ENCODE peak calls at places on chromosome 15, in five cellular contexts. A is CD8-positive, alpha-beta T cell; X is adrenal gland; R is sigmoid colon; H is transverse colon. V is an unnamed sample.

GRCh38 chr15:74835312-74835823 is 7.6 kb downstream of the ULK3 start:
- DNase-seq in A (peak), X (peak), R (no peak), H (peak), V (peak)

GRCh38 chr15:80526556-80527340 is 122.6 kb downstream of the ARNT2 start:
- DNase-seq in A (no peak), X (no peak), R (no peak), H (no peak), V (no peak)

GRCh38 chr15:80182611-80183210 is 29.9 kb downstream of the FAH start:
- DNase-seq in A (no peak), X (no peak), R (no peak), H (no peak), V (no peak)

GRCh38 chr15:85785887-85786777 is 8.6 kb downstream of the KLHL25 start:
- DNase-seq in A (no peak), X (peak), R (no peak), H (peak), V (peak)

GRCh38 chr15:32993285-32993684 is 201.2 kb downstream of the FMN1 start:
- DNase-seq in A (no peak), X (no peak), R (no peak), H (no peak), V (no peak)

GRCh38 chr15:38521316-38521715 is 43.3 kb downstream of the RASGRP1 start:
- DNase-seq in A (no peak), X (no peak), R (no peak), H (no peak), V (no peak)

GRCh38 chr15:67307156-67307555 is 52.6 kb downstream of the IQCH start:
- DNase-seq in A (no peak), X (no peak), R (no peak), H (no peak), V (no peak)

GRCh38 chr15:64379216-64379960 is 1.9 kb downstream of the PCLAF start:
- DNase-seq in A (no peak), X (no peak), R (peak), H (no peak), V (peak)

GRCh38 chr15:63156708-63157065 is 590 bp downstream of the RPS27L start:
- DNase-seq in A (no peak), X (peak), R (peak), H (peak), V (peak)

GRCh38 chr15:34241376-34242350 is 16.8 kb downstream of the EMC4 start:
- DNase-seq in A (no peak), X (no peak), R (no peak), H (peak), V (peak)

GRCh38 chr15:33293619-33294309 is 17.0 kb upstream of the RYR3 start:
- DNase-seq in A (no peak), X (no peak), R (no peak), H (no peak), V (no peak)

GRCh38 chr15:70180186-70180875 is 82.6 kb upstream of the TLE3 start:
- DNase-seq in A (no peak), X (no peak), R (peak), H (no peak), V (no peak)

GRCh38 chr15:31260646-31261265 is 65.9 kb upstream of the KLF13 start:
- DNase-seq in A (no peak), X (no peak), R (peak), H (no peak), V (no peak)

GRCh38 chr15:42693496-42693895 is 43.4 kb downstream of the CDAN1 start:
- DNase-seq in A (no peak), X (no peak), R (no peak), H (no peak), V (no peak)

GRCh38 chr15:98560338-98560737 is 88.0 kb upstream of the IGF1R start:
- DNase-seq in A (no peak), X (no peak), R (no peak), H (no peak), V (no peak)

GRCh38 chr15:98382139-98382538 is 266.2 kb upstream of the IGF1R start:
- DNase-seq in A (no peak), X (no peak), R (no peak), H (no peak), V (no peak)

GRCh38 chr15:96171842-96172241 is 158.7 kb upstream of the NR2F2 start:
- DNase-seq in A (no peak), X (no peak), R (no peak), H (no peak), V (no peak)

GRCh38 chr15:67067930-67068542 is 2.6 kb downstream of the SMAD3 start:
- DNase-seq in A (no peak), X (no peak), R (no peak), H (no peak), V (no peak)

GRCh38 chr15:92900712-92901052 is 558 bp downstream of the CHD2 start:
- DNase-seq in A (no peak), X (no peak), R (no peak), H (no peak), V (no peak)

GRCh38 chr15:74134387-74135027 is 4.1 kb downstream of the ISLR2 start:
- DNase-seq in A (no peak), X (peak), R (peak), H (peak), V (no peak)

GRCh38 chr15:65963911-65964482 is 94.7 kb downstream of the RAB11A start:
- DNase-seq in A (no peak), X (no peak), R (no peak), H (no peak), V (no peak)

GRCh38 chr15:65952425-65953053 is 83.2 kb downstream of the RAB11A start:
- DNase-seq in A (no peak), X (peak), R (no peak), H (no peak), V (no peak)

GRCh38 chr15:35427091-35427490 is 118.9 kb downstream of the DPH6 start:
- DNase-seq in A (no peak), X (no peak), R (no peak), H (no peak), V (no peak)

GRCh38 chr15:90638963-90639362 is 78.2 kb upstream of the BLM start:
- DNase-seq in A (no peak), X (no peak), R (no peak), H (no peak), V (no peak)
- TF ChIP-seq CTCF in A (no peak), X (no peak), R (no peak), H (no peak), V (peak)

DNA sequence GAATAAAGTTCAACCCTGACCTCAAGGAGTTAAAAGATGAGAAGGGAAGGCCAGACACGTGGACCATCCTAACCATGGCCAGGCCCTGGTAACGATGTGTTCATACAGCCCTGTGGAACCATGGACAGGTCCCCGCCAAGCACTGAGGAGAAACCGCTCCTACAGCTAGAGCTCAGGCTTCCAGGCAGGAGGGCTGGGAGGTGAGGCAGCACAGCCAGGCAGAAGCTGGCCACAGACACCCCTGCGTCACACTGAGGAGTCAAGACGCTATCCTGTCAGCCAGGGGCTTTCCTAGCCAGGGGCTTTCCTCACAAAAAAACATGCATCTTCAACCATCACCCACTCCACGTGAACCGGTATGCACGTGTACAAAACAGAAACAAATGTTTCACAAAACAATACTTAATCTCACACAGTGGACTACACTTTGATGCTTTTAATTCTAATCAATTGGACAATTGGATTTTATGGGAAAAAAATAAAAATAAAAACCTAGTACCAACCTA is 73.2 kb downstream of the TBC1D2B start:
- DNase-seq in A (no peak), X (no peak), R (peak), H (no peak), V (no peak)
- H3K27ac ChIP-seq in A (no peak), X (peak), R (peak), H (peak), V (no peak)

DNA sequence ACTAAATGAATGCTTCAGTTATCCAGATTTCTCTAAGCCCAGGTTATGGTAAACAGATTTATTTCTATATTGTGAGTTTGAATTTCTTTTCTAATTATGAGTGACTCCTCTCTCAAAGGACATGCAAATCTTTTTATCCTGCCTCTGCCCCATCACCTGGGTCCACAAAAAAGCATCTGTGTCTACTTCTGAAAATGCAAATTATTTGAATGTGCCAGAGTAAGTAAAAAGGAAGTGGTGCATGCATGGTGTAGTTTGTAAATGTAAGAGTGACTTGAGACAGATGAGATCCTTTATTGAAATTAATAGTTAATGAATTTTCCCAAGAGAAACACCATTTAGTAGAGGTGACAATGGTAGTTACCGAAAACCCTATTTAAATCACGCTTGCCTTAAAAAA is 26.9 kb downstream of the MCTP2 start:
- DNase-seq in A (no peak), X (no peak), R (no peak), H (no peak), V (no peak)
- H3K4me3 ChIP-seq in A (no peak), X (no peak), R (no peak), H (no peak), V (no peak)

DNA sequence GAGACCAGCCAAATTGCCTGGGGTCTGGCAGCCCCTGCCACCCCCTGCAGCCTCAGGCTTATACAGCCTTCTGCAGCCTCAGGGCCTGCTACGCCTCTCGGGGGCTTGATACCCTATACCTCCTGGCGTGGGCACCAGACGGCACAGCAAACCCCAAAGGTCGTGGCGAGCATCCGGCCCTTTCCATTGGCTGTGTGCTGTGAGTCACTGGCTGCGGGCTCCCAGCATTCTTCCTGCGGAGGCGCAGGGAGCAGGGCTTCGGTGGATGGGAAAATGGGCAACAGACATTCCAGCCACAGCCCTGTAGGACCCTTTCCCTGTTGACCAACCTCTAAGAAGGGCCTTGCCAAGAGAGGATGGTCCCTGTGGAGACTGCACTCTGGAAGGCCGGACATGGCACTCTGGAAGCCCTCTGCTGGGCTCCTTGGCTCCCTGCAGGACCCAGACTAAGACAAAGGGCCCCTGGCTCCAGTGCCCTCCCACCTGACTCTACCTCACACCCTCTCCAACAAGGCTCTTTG is 59.6 kb downstream of the ITGA11 start:
- DNase-seq in A (no peak), X (peak), R (peak), H (no peak), V (peak)
- TF ChIP-seq CTCF in A (no peak), X (peak), R (no peak), H (no peak), V (peak)